ENCODE peak calls at places on chromosomes 1 and 21, in four cellular contexts. One of them, this sample, is unnamed.

GRCh38 chr1:51664412-51665240 is 47.7 kb downstream of the OSBPL9 start:
- DNase-seq in neural crest cell: no peak
- DNase-seq in CD8-positive, alpha-beta memory T cell: no peak
- DNase-seq in stimulated activated naive B cell treated with anti-CD40 and anti-IgM and Interleukin-4, amounts not matched to agents 10 μg/mL and 1 μg/mL and 100 μg/mL, for 72 hours: no peak
- DNase-seq in this sample: no peak

GRCh38 chr1:8944006-8944405 is 1.7 kb upstream of the CA6 start:
- DNase-seq in neural crest cell: no peak
- DNase-seq in CD8-positive, alpha-beta memory T cell: no peak
- DNase-seq in stimulated activated naive B cell treated with anti-CD40 and anti-IgM and Interleukin-4, amounts not matched to agents 10 μg/mL and 1 μg/mL and 100 μg/mL, for 72 hours: no peak
- DNase-seq in this sample: no peak

GRCh38 chr1:25476186-25477097 is 45.7 kb downstream of the MACO1 start:
- DNase-seq in neural crest cell: no peak
- DNase-seq in CD8-positive, alpha-beta memory T cell: no peak
- DNase-seq in stimulated activated naive B cell treated with anti-CD40 and anti-IgM and Interleukin-4, amounts not matched to agents 10 μg/mL and 1 μg/mL and 100 μg/mL, for 72 hours: no peak
- DNase-seq in this sample: no peak

GRCh38 chr1:74363220-74363619 is 128.0 kb downstream of the TNNI3K start:
- DNase-seq in neural crest cell: no peak
- DNase-seq in CD8-positive, alpha-beta memory T cell: no peak
- DNase-seq in stimulated activated naive B cell treated with anti-CD40 and anti-IgM and Interleukin-4, amounts not matched to agents 10 μg/mL and 1 μg/mL and 100 μg/mL, for 72 hours: no peak
- DNase-seq in this sample: no peak

GRCh38 chr1:247429526-247429925 is 13.6 kb downstream of the NLRP3 start:
- DNase-seq in neural crest cell: no peak
- DNase-seq in CD8-positive, alpha-beta memory T cell: no peak
- DNase-seq in stimulated activated naive B cell treated with anti-CD40 and anti-IgM and Interleukin-4, amounts not matched to agents 10 μg/mL and 1 μg/mL and 100 μg/mL, for 72 hours: no peak
- DNase-seq in this sample: no peak

GRCh38 chr1:220528049-220528678 is at the start of gene MARK1:
- DNase-seq in neural crest cell: peak
- DNase-seq in CD8-positive, alpha-beta memory T cell: no peak
- DNase-seq in stimulated activated naive B cell treated with anti-CD40 and anti-IgM and Interleukin-4, amounts not matched to agents 10 μg/mL and 1 μg/mL and 100 μg/mL, for 72 hours: peak
- DNase-seq in this sample: peak

GRCh38 chr1:54153548-54154439 is 994 bp upstream of the CDCP2 start:
- DNase-seq in neural crest cell: no peak
- DNase-seq in CD8-positive, alpha-beta memory T cell: no peak
- DNase-seq in stimulated activated naive B cell treated with anti-CD40 and anti-IgM and Interleukin-4, amounts not matched to agents 10 μg/mL and 1 μg/mL and 100 μg/mL, for 72 hours: no peak
- DNase-seq in this sample: peak

GRCh38 chr1:233075045-233075444 is 124.6 kb downstream of the NTPCR start:
- DNase-seq in neural crest cell: no peak
- DNase-seq in CD8-positive, alpha-beta memory T cell: no peak
- DNase-seq in stimulated activated naive B cell treated with anti-CD40 and anti-IgM and Interleukin-4, amounts not matched to agents 10 μg/mL and 1 μg/mL and 100 μg/mL, for 72 hours: no peak
- DNase-seq in this sample: no peak

GRCh38 chr1:212635141-212635601 is 26.6 kb downstream of the ATF3 start:
- DNase-seq in neural crest cell: no peak
- DNase-seq in CD8-positive, alpha-beta memory T cell: no peak
- DNase-seq in stimulated activated naive B cell treated with anti-CD40 and anti-IgM and Interleukin-4, amounts not matched to agents 10 μg/mL and 1 μg/mL and 100 μg/mL, for 72 hours: no peak
- DNase-seq in this sample: peak

GRCh38 chr21:34996304-34997081 is 52.6 kb downstream of the RUNX1 start:
- DNase-seq in neural crest cell: no peak
- DNase-seq in CD8-positive, alpha-beta memory T cell: no peak
- DNase-seq in stimulated activated naive B cell treated with anti-CD40 and anti-IgM and Interleukin-4, amounts not matched to agents 10 μg/mL and 1 μg/mL and 100 μg/mL, for 72 hours: no peak
- DNase-seq in this sample: no peak

GRCh38 chr1:224061436-224061835 is 52.5 kb upstream of the FBXO28 start:
- DNase-seq in neural crest cell: no peak
- DNase-seq in CD8-positive, alpha-beta memory T cell: no peak
- DNase-seq in stimulated activated naive B cell treated with anti-CD40 and anti-IgM and Interleukin-4, amounts not matched to agents 10 μg/mL and 1 μg/mL and 100 μg/mL, for 72 hours: no peak
- DNase-seq in this sample: no peak

GRCh38 chr1:27483659-27484058 is 6.3 kb downstream of the WASF2 start:
- DNase-seq in neural crest cell: no peak
- DNase-seq in CD8-positive, alpha-beta memory T cell: no peak
- DNase-seq in stimulated activated naive B cell treated with anti-CD40 and anti-IgM and Interleukin-4, amounts not matched to agents 10 μg/mL and 1 μg/mL and 100 μg/mL, for 72 hours: no peak
- DNase-seq in this sample: no peak

GRCh38 chr1:183515002-183515689 is 42.8 kb downstream of the SMG7 start:
- DNase-seq in neural crest cell: no peak
- DNase-seq in CD8-positive, alpha-beta memory T cell: no peak
- DNase-seq in stimulated activated naive B cell treated with anti-CD40 and anti-IgM and Interleukin-4, amounts not matched to agents 10 μg/mL and 1 μg/mL and 100 μg/mL, for 72 hours: no peak
- DNase-seq in this sample: no peak

GRCh38 chr1:28109639-28110038 is 21.2 kb upstream of the EYA3 start:
- DNase-seq in neural crest cell: no peak
- DNase-seq in CD8-positive, alpha-beta memory T cell: no peak
- DNase-seq in stimulated activated naive B cell treated with anti-CD40 and anti-IgM and Interleukin-4, amounts not matched to agents 10 μg/mL and 1 μg/mL and 100 μg/mL, for 72 hours: no peak
- DNase-seq in this sample: no peak

GRCh38 chr1:182677393-182678098 is 6.8 kb downstream of the RGS8 start:
- DNase-seq in neural crest cell: no peak
- DNase-seq in CD8-positive, alpha-beta memory T cell: no peak
- DNase-seq in stimulated activated naive B cell treated with anti-CD40 and anti-IgM and Interleukin-4, amounts not matched to agents 10 μg/mL and 1 μg/mL and 100 μg/mL, for 72 hours: peak
- DNase-seq in this sample: no peak

GRCh38 chr21:45853703-45854342 is 127.7 kb upstream of the COL6A1 start:
- DNase-seq in neural crest cell: no peak
- DNase-seq in CD8-positive, alpha-beta memory T cell: no peak
- DNase-seq in stimulated activated naive B cell treated with anti-CD40 and anti-IgM and Interleukin-4, amounts not matched to agents 10 μg/mL and 1 μg/mL and 100 μg/mL, for 72 hours: no peak
- DNase-seq in this sample: no peak